ENCODE peak calls at places on chromosomes 7 and 10, in six cellular contexts. F, L, Y, W, M and K are unnamed samples.

GRCh38 chr7:79531116-79531515 is 77.6 kb upstream of the MAGI2 start:
- DNase-seq in F (no peak), L (no peak), Y (no peak), W (no peak), M (no peak), K (no peak)

GRCh38 chr7:90298145-90299038 is 22.7 kb downstream of the FAM237B start:
- DNase-seq in F (peak; percentile 84), L (no peak), Y (peak; percentile 75), W (peak; percentile 54), M (no peak), K (peak; percentile 7)

GRCh38 chr7:55420535-55420934 is 55.4 kb downstream of the LANCL2 start:
- DNase-seq in F (peak; percentile 22), L (no peak), Y (peak; percentile 65), W (peak; percentile 53), M (no peak), K (no peak)

GRCh38 chr7:13829231-13829630 is 160.2 kb downstream of the ETV1 start:
- DNase-seq in F (no peak), L (no peak), Y (peak; percentile 74), W (no peak), M (no peak), K (no peak)

GRCh38 chr10:71394926-71395562 is 1.7 kb upstream of the CDH23 start:
- DNase-seq in F (no peak), L (no peak), Y (no peak), W (no peak), M (peak; percentile 34), K (no peak)

GRCh38 chr10:92183199-92183598 is 107.7 kb downstream of the CPEB3 start:
- DNase-seq in F (no peak), L (no peak), Y (no peak), W (no peak), M (no peak), K (no peak)

GRCh38 chr7:120658516-120658915 is 199.4 kb downstream of the TSPAN12 start:
- DNase-seq in F (no peak), L (no peak), Y (no peak), W (no peak), M (no peak), K (no peak)

GRCh38 chr7:114264029-114264428 is 150.6 kb upstream of the FOXP2 start:
- DNase-seq in F (no peak), L (no peak), Y (peak; percentile 15), W (no peak), M (no peak), K (no peak)

GRCh38 chr10:614772-615582 is 74.5 kb downstream of the DIP2C start:
- DNase-seq in F (no peak), L (no peak), Y (peak; percentile 26), W (no peak), M (no peak), K (no peak)

GRCh38 chr7:29946428-29947186 is 43.0 kb downstream of the SCRN1 start:
- DNase-seq in F (peak; percentile 60), L (peak; percentile 30), Y (no peak), W (peak; percentile 19), M (no peak), K (no peak)

GRCh38 chr7:65798111-65799075 is 74.5 kb upstream of the VKORC1L1 start:
- DNase-seq in F (peak; percentile 49), L (no peak), Y (peak; percentile 85), W (no peak), M (no peak), K (peak; percentile 44)
- H3K4me1 ChIP-seq in F (peaks cover 3% of the 10 kb centered on the region), L (no peaks in the 10 kb centered on the region), Y (peaks cover 2% of the 10 kb centered on the region), W (peaks cover 34% of the 10 kb centered on the region), M (no peaks in the 10 kb centered on the region), K (peaks cover 7% of the 10 kb centered on the region)

GRCh38 chr7:150978136-150978789 is at the start of gene KCNH2:
- DNase-seq in F (no peak), L (peak; percentile 72), Y (no peak), W (no peak), M (no peak), K (peak; percentile 36)
- H3K4me3 ChIP-seq in F (peak within 1 kb of the TSS; percentile 82), L (peak within 1 kb of the TSS; percentile 67), Y (peak within 1 kb of the TSS; percentile 29), W (peak within 1 kb of the TSS; percentile 47), M (peak within 1 kb of the TSS; percentile 25), K (peak within 1 kb of the TSS; percentile 61)

GRCh38 chr10:102801978-102802377 is 35.2 kb downstream of the CYP17A1 start:
- DNase-seq in F (no peak), L (no peak), Y (no peak), W (no peak), M (no peak), K (no peak)
- H3K4me1 ChIP-seq in F (peaks cover 14% of the 10 kb centered on the region), L (peaks cover 82% of the 10 kb centered on the region), Y (peaks cover 12% of the 10 kb centered on the region), W (peaks cover 30% of the 10 kb centered on the region), M (peaks cover 45% of the 10 kb centered on the region), K (peaks cover 9% of the 10 kb centered on the region)

DNA sequence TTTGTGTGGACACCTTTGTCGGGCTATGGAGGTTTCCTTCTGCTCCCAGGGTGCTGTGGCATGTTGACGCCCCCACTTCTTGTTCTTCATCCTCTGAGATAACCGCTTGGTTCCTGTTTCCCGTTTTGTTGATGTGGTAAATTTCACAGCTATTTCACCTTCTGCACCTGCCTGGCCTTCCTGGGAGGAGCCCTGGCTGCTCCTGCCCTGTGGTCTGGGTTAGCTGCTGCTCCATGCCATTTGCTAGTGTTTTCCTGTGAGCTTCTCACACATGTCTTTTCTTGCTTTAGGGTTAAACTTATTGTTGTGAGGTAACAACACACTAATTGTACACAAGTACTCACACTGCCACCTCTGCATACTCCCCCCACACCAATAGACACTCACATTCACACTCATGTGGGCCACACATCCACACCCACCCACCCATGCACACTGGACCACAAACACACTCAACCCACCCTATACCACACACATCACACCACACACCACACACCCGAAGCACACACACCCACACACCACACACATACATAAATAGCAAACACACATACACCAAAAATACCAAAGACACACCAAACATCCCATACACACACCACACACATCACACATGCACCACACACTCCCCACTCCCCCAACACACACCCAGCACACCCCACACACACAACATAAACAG is 46.6 kb upstream of the MSMB start:
- DNase-seq in F (no peak), L (no peak), Y (no peak), W (no peak), M (no peak), K (peak; percentile 65)
- H3K4me3 ChIP-seq in F (no peak overlapping the region), L (no peak overlapping the region), Y (no peak overlapping the region), W (no peak overlapping the region), M (no peak overlapping the region), K (peak overlapping the region; percentile 65)

GRCh38 chr10:79103585-79103984 is 34.8 kb downstream of the ZMIZ1 start:
- DNase-seq in F (no peak), L (no peak), Y (no peak), W (no peak), M (no peak), K (no peak)

GRCh38 chr10:79101560-79101971 is 32.8 kb downstream of the ZMIZ1 start:
- DNase-seq in F (no peak), L (no peak), Y (no peak), W (no peak), M (no peak), K (no peak)

GRCh38 chr10:79104264-79104954 is 35.6 kb downstream of the ZMIZ1 start:
- DNase-seq in F (peak; percentile 72), L (peak; percentile 64), Y (peak; percentile 51), W (no peak), M (no peak), K (no peak)

GRCh38 chr10:79102056-79102874 is 33.5 kb downstream of the ZMIZ1 start:
- DNase-seq in F (peak; percentile 34), L (peak; percentile 65), Y (peak; percentile 66), W (no peak), M (no peak), K (no peak)

GRCh38 chr10:79103078-79103477 is 34.3 kb downstream of the ZMIZ1 start:
- DNase-seq in F (no peak), L (no peak), Y (no peak), W (no peak), M (no peak), K (no peak)
- H3K4me1 ChIP-seq in F (peaks cover 62% of the 10 kb centered on the region), L (peaks cover 100% of the 10 kb centered on the region), Y (peaks cover 70% of the 10 kb centered on the region), W (peaks cover 88% of the 10 kb centered on the region), M (peaks cover 80% of the 10 kb centered on the region), K (peaks cover 53% of the 10 kb centered on the region)

GRCh38 chr7:48759431-48760080 is 164.8 kb upstream of the CDC14C start:
- DNase-seq in F (no peak), L (no peak), Y (no peak), W (no peak), M (no peak), K (no peak)
- H3K4me3 ChIP-seq in F (no peak overlapping the region), L (no peak overlapping the region), Y (no peak overlapping the region), W (no peak overlapping the region), M (no peak overlapping the region), K (no peak overlapping the region)

DNA sequence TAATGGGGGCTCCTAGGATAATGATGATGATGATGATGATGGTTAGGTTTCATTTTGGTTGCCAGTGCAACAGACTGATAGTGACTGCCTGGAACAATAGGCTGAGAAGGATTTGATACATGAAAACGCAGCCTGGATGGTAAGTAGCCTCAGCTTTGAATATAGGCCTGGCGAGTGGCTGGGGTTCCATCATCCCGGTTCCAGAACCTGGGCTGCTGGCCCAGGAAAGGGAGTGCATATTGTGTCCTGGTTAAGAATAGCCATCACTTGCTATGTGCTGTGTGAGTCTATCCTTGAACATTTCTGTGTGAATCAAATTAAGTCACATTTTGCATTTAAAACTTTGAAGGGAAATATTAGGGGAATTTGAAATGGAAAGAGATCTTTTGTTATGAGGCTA is 62.7 kb downstream of the SHH start:
- DNase-seq in F (no peak), L (no peak), Y (no peak), W (no peak), M (no peak), K (no peak)
- H3K4me1 ChIP-seq in F (peaks cover 6% of the 10 kb centered on the region), L (peaks cover 78% of the 10 kb centered on the region), Y (peaks cover 2% of the 10 kb centered on the region), W (no peaks in the 10 kb centered on the region), M (peaks cover 42% of the 10 kb centered on the region), K (peaks cover 49% of the 10 kb centered on the region)

GRCh38 chr10:74586088-74586585 is 240.3 kb upstream of the KAT6B start:
- DNase-seq in F (peak; percentile 12), L (no peak), Y (peak; percentile 23), W (no peak), M (no peak), K (peak; percentile 82)

GRCh38 chr10:74587109-74587508 is 239.3 kb upstream of the KAT6B start:
- DNase-seq in F (no peak), L (no peak), Y (no peak), W (no peak), M (no peak), K (peak; percentile 5)

GRCh38 chr10:74589226-74589673 is 237.2 kb upstream of the KAT6B start:
- DNase-seq in F (peak; percentile 99), L (peak; percentile 91), Y (peak; percentile 99), W (no peak), M (peak; percentile 72), K (peak; percentile 95)

DNA sequence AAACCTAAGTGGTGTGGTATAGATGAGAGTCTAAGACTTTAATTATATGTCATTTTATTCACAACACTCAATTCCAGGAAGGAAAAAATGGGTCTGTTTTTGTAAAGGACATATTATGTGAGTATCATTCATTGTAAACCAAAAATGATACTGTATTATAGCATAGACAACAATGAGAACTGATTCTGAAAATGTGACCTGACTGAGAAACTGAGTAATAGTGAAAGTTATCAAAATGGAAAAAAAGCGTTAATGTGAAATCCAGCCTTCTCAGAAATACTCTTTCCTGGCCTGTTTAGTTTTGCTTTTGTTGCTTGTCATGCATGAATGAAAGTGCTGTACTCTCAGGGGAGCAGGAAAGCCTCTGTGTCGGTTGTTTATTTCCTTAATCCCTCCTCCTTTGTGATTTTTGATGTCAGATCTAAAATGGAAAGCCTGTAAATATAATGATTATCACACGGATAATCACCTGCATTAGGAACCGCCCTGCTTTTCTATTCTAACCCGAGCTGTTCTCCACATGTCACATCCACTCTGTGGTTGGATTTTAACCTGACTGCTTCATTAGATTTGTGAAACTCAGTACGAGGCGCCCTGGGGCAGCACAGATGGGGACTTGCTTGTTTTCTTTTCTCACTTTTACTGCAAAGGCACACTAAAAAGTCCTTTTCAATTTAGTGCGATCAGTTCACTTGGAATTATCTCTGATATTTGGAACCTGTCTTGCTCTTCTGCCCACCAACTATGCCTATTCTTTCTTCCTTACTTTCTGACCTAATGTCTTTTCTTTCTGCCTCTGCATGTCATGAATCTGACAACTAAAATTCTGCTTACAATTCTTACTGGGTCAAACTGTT is 240.9 kb upstream of the KAT6B start:
- DNase-seq in F (peak; percentile 19), L (no peak), Y (peak; percentile 0), W (no peak), M (no peak), K (peak; percentile 67)
- H3K4me3 ChIP-seq in F (no peak overlapping the region), L (peak overlapping the region; percentile 46), Y (no peak overlapping the region), W (no peak overlapping the region), M (no peak overlapping the region), K (peak overlapping the region; percentile 49)